ENCODE peak calls at places on chromosome 12, in five cellular contexts. G is prostate gland, S is NB4, Y is upper lobe of left lung, X is A549. P is an unnamed sample.

GRCh38 chr12:11055306-11055705 is 6.8 kb downstream of the TAS2R46 start:
- DNase-seq in G (no peak), S (no peak), Y (no peak), X (no peak), P (no peak)

GRCh38 chr12:2999265-2999841 is 40.2 kb downstream of the TEAD4 start:
- DNase-seq in G (no peak), S (no peak), Y (no peak), X (no peak), P (no peak)

GRCh38 chr12:31280183-31280582 is 45.8 kb downstream of the SINHCAF start:
- DNase-seq in G (no peak), S (no peak), Y (no peak), X (no peak), P (no peak)

GRCh38 chr12:86264451-86265328 is 8.5 kb upstream of the MGAT4C start:
- DNase-seq in G (peak), S (no peak), Y (peak), X (no peak), P (peak)

GRCh38 chr12:120196363-120196762 is 1.8 kb upstream of the GCN1 start:
- DNase-seq in G (no peak), S (no peak), Y (no peak), X (no peak), P (no peak)

GRCh38 chr12:2575245-2575644 is 219.5 kb upstream of the FKBP4 start:
- DNase-seq in G (no peak), S (no peak), Y (no peak), X (no peak), P (no peak)

GRCh38 chr12:54383041-54383609 is 1.4 kb downstream of the ZNF385A start:
- DNase-seq in G (no peak), S (peak), Y (peak), X (peak), P (no peak)

GRCh38 chr12:88057994-88058718 is 29.0 kb upstream of the C12orf50 start:
- DNase-seq in G (no peak), S (no peak), Y (no peak), X (no peak), P (no peak)

GRCh38 chr12:77999074-77999715 is 168.5 kb downstream of the NAV3 start:
- DNase-seq in G (no peak), S (peak), Y (no peak), X (no peak), P (no peak)

GRCh38 chr12:121399391-121400331 is at the start of gene RNF34:
- DNase-seq in G (peak), S (peak), Y (peak), X (peak), P (peak)
- TF ChIP-seq POLR2A in G (peak), S (peak), Y (peak), X (peak), P (peak)

GRCh38 chr12:12323118-12323517 is 26.9 kb downstream of the MANSC1 start:
- DNase-seq in G (no peak), S (no peak), Y (no peak), X (no peak), P (no peak)

GRCh38 chr12:12323606-12324005 is 26.4 kb downstream of the MANSC1 start:
- DNase-seq in G (no peak), S (no peak), Y (no peak), X (no peak), P (no peak)

GRCh38 chr12:12315838-12316237 is 34.2 kb downstream of the MANSC1 start:
- DNase-seq in G (no peak), S (no peak), Y (no peak), X (no peak), P (no peak)

DNA sequence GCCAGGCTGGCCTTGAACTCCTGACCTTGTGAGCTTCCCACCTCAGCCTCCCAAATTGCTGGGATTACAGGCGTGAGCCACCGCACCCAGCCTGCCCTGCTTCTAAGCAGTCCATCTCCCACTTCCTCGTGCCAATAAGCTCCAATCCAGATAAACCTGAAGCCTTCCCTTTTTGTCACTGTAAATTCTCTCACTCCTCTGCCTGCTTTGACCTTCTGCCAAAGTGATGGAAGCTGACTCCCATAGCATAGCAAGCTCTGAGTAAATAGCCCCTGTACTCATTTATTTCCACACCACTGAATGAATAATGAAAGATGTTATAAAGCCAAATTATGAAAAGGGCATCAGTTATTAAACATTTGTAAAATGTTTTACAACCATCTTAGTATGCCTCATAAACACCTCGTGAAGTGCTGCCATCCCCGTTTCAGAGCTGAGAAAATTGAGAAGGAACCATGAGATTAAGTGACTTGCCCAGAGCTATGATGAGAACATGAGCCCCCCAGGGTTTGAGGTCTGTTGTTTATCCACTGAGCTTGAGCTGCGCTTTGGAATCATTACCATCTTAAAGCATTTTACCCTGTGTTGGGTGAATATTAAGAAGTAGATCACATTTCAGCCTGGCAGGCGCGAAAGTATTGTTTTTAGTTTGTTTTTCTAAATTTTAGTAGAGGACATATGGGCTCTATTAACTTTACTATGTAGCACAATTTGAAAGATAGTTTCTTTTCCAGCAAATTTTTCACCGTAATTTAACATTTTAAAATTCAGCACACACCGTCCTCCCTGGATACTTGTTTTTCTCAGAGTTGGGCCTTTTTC is 30.3 kb downstream of the MANSC1 start:
- DNase-seq in G (no peak), S (no peak), Y (no peak), X (no peak), P (no peak)
- H3K4me3 ChIP-seq in G (no peak), S (no peak), Y (peak), X (no peak), P (no peak)

GRCh38 chr12:57133013-57133569 is 4.8 kb downstream of the LRP1 start:
- DNase-seq in G (no peak), S (no peak), Y (no peak), X (no peak), P (no peak)
- TF ChIP-seq CTCF in G (no peak), S (no peak), Y (no peak), X (no peak), P (no peak)

DNA sequence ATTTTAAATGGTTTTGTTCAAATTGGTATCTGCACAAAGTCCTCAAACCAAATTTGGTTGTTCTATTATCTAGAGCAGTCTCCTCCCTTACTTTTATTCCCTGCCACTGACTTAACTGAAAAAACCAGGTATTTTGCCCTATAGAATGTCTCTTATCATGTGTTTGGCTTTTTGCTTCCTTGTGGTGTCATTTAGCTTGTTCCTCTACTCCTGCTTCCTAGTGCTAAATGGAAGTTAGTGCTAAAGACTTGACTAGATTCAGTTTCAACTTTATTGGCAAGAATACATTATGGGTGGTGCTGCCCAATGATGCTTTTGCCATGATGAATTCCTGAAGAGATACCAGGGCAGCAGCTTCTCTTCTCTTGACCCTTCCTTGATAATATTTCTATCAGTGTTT is 29.7 kb downstream of the PLXNC1 start:
- DNase-seq in G (no peak), S (no peak), Y (no peak), X (no peak), P (no peak)
- TF ChIP-seq POLR2A in G (no peak), S (no peak), Y (no peak), X (no peak), P (no peak)

GRCh38 chr12:14384783-14385638 is 19.5 kb downstream of the ATF7IP start:
- DNase-seq in G (peak), S (peak), Y (peak), X (peak), P (peak)
- H3K4me3 ChIP-seq in G (no peak), S (peak), Y (peak), X (peak), P (no peak)

DNA sequence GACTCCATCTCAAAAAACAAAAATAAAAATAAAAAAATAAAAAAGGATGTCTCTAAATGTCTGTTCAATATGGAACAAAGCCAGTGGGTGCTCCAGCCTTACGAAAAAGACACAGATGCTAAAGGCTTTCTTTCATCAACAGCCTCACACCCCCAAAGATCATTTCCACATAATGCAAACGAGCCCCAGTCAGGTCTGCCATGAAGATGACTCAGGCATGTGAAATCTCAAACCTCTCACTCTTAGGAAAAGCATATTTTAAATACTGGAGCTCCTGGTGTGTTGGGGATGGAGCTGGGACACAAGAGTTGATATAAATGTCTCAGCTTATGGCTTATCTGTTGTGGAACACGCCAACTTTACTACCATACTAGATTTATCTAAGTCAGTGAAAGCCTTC is 49.9 kb upstream of the PLXNC1 start:
- DNase-seq in G (no peak), S (no peak), Y (no peak), X (no peak), P (no peak)
- TF ChIP-seq CTCF in G (no peak), S (no peak), Y (no peak), X (no peak), P (no peak)

GRCh38 chr12:116070420-116070819 is 207.1 kb downstream of the MED13L start:
- DNase-seq in G (no peak), S (no peak), Y (no peak), X (no peak), P (no peak)
- TF ChIP-seq POLR2A in G (no peak), S (no peak), Y (no peak), X (no peak), P (no peak)

DNA sequence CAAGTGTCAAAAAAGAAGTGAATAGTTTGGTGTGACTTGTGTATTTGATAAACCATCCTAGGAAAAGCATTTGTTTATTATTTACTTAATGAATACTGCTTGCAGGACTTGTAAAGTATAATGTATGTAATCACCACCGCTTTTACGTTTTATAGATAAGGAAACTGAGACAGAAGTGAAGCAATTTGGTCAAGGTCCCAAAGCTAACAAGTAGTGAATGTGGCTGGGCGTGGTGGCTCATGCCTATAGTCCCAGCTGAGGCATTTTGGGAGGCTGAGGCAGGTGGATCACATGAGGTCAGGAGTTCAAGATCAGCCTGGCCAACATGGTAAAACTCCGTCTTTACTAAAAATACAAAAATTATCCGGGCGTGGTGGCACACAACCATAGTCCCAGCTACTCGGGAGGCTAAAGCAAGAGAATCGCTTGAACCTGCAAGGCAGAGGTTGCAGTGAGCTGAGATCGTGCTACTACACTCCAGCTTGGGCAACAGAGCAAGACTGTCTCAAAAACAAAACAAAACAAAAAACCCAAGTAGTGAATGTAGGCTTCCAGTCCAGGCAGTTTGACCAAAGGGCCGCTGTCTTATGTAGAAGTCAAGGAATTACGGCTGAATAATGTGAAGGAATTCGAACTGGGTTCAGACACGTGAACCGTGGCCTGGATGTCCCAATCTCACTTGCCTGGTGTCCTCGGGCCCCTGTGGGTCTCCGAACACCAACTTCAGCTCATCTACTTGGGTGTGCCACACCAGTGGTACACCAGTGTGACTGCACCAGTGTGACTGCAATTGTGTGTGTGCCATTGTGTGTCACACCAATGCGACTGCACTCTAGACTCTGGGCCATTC is 88.3 kb upstream of the MED13L start:
- DNase-seq in G (no peak), S (no peak), Y (no peak), X (no peak), P (no peak)
- H3K4me3 ChIP-seq in G (no peak), S (no peak), Y (no peak), X (no peak), P (no peak)

DNA sequence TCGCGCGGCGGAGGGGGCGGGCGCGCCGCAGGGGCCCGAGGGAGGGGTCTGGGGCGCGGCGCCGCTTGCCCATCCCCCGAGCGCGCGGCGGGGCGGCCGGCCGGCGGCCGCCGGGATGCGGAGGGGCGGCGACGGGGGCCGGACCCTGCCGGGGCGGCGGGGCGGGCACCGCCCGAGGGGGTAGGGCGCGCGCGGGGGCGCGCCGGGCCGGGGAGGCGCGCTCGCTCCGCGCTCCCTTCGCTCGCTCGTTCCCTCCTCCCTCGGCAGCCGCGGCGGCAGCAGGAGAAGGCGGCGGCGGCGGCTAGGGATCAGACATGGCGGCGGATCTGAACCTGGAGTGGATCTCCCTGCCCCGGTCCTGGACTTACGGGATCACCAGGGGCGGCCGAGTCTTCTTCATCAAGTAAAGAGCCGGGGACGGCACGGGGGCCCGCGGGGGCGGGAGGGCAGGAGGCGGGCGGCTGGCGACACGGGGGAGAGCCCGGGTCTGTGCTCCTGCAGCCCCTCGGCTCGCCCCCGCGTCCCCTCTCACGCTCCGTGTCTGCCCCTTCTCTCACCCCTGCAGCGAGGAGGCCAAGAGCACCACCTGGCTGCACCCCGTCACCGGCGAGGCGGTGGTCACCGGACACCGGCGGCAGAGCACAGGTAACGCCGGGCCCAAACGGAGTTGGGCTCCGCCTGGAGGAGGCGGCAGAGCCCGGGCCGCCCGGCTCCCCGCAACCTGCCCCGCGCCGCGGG is at the start of gene PLEKHA5:
- DNase-seq in G (peak), S (peak), Y (peak), X (peak), P (peak)
- TF ChIP-seq CTCF in G (peak), S (no peak), Y (no peak), X (peak), P (no peak)